ENCODE peak calls at places on chromosomes 6 and 20, in eight cellular contexts. T is IMR-90, Y is right cardiac atrium, K is neuronal stem cell, I is colonic mucosa, L is NCI-H1930, E is HTR-8/SVneo, W is amniotic stem cell. M is an unnamed sample.

GRCh38 chr20:63532449-63532971 is 4.7 kb downstream of the PTK6 start:
- DNase-seq in T (no peak), Y (no peak), K (no peak), I (peak), L (no peak), E (no peak), W (no peak), M (no peak)

GRCh38 chr6:77457720-77458349 is 5.5 kb downstream of the HTR1B start:
- DNase-seq in T (peak), Y (peak), K (peak), I (peak), L (peak), E (peak), W (peak), M (peak)

GRCh38 chr20:1792274-1792673 is 102.9 kb upstream of the SIRPA start:
- DNase-seq in T (no peak), Y (no peak), K (no peak), I (no peak), L (no peak), E (no peak), W (no peak), M (no peak)

GRCh38 chr6:4861564-4861963 is 85.4 kb downstream of the CDYL start:
- DNase-seq in T (no peak), Y (no peak), K (no peak), I (no peak), L (no peak), E (no peak), W (no peak), M (no peak)

GRCh38 chr6:155340464-155341129 is 26.3 kb upstream of the TFB1M start:
- DNase-seq in T (peak), Y (no peak), K (no peak), I (no peak), L (no peak), E (no peak), W (no peak), M (peak)

GRCh38 chr20:37145014-37145413 is 34.1 kb upstream of the RPN2 start:
- DNase-seq in T (peak), Y (no peak), K (no peak), I (no peak), L (no peak), E (no peak), W (no peak), M (peak)

GRCh38 chr20:49685809-49686208 is 27.9 kb downstream of the B4GALT5 start:
- DNase-seq in T (peak), Y (no peak), K (no peak), I (no peak), L (no peak), E (peak), W (no peak), M (no peak)

GRCh38 chr6:42030585-42031506 is 19.5 kb upstream of the TAF8 start:
- DNase-seq in T (no peak), Y (no peak), K (no peak), I (no peak), L (no peak), E (no peak), W (no peak), M (peak)

GRCh38 chr6:42795651-42796050 is 13.8 kb downstream of the BICRAL start:
- DNase-seq in T (no peak), Y (no peak), K (no peak), I (no peak), L (peak), E (no peak), W (no peak), M (no peak)

M was measured in cardiac muscle cell.